ENCODE peak calls at places on chromosomes 5 and 9, in seven cellular contexts. P is K562, A is SK-N-SH, T is HCT116, R is H1, N is HepG2, M is GM12878. O is an unnamed sample.

GRCh38 chr5:178839319-178839704 is 20.4 kb upstream of the ZNF354B start:
- DNase-seq in A (peak; percentile 34), N (peak; percentile 38), R (peak; percentile 70), P (peak; percentile 57), M (no peak), T (peak; percentile 16), O (peak; percentile 82)

GRCh38 chr5:123035320-123035949 is 1.1 kb downstream of the PPIC start:
- DNase-seq in A (peak; percentile 35), T (peak; percentile 52), N (peak; percentile 6), R (peak; percentile 66), P (peak; percentile 43), M (no peak), O (peak; percentile 27)

GRCh38 chr9:123234853-123235252 is 33.5 kb downstream of the STRBP start:
- DNase-seq in M (peak; percentile 51), T (no peak), N (no peak), A (no peak), P (no peak), R (no peak), O (no peak)

GRCh38 chr5:102018690-102019089 is 277.4 kb downstream of the SLCO4C1 start:
- DNase-seq in N (peak; percentile 18), T (no peak), P (no peak), M (no peak), A (no peak), R (no peak), O (no peak)

GRCh38 chr5:76799588-76799987 is 19.2 kb upstream of the F2RL1 start:
- DNase-seq in M (no peak), P (no peak), R (no peak), N (no peak), A (no peak), T (no peak), O (no peak)

GRCh38 chr9:21681641-21682040 is 120.8 kb upstream of the MTAP start:
- DNase-seq in M (no peak), R (no peak), A (no peak), N (no peak), T (no peak), P (no peak), O (no peak)

GRCh38 chr9:68999393-69000105 is 14.4 kb downstream of the PRKACG start:
- DNase-seq in A (peak; percentile 59), P (peak; percentile 86), M (peak; percentile 66), T (peak; percentile 61), N (peak; percentile 75), R (peak; percentile 70), O (peak; percentile 75)

GRCh38 chr9:38713426-38713825 is 6.5 kb downstream of the FAM240B start:
- DNase-seq in A (no peak), R (no peak), N (no peak), T (no peak), M (no peak), P (no peak), O (no peak)

GRCh38 chr5:157740211-157740610 is 3.3 kb upstream of the LSM11 start:
- DNase-seq in M (no peak), R (peak; percentile 45), T (peak; percentile 19), N (peak; percentile 30), P (peak; percentile 53), A (peak; percentile 27), O (peak; percentile 66)

GRCh38 chr5:104412649-104413240 is 850.2 kb upstream of the NUDT12 start:
- DNase-seq in M (no peak), A (no peak), P (no peak), R (peak; percentile 51), T (peak; percentile 21), N (peak; percentile 20), O (peak; percentile 67)

GRCh38 chr5:156934450-156935211 is 28.4 kb downstream of the TIMD4 start:
- DNase-seq in N (peak; percentile 9), T (peak; percentile 7), P (peak; percentile 1), M (no peak), A (peak; percentile 36), R (peak; percentile 54), O (no peak)

DNA sequence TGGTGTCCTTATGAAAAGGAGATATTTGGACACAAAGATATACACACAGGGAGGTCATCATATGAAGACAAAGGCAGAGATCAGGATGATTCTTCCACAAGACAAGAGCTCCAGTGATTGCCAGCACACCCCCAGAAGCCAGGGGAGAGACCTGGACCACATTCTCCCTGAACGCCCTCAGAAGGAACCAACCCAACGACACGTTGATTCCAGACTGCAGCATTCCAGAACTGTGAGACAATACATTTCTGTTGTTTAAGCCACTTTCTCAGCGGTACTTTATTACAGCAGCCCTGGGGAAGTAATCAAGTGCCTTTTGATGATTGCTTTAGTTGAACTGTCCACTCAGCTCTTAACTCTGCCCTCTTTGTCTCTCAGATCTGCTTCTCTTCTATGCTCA is 285.5 kb upstream of the SMARCA2 start:
- DNase-seq in T (no peak), A (no peak), N (no peak), M (no peak), P (no peak), R (no peak), O (no peak)
- TF ChIP-seq JUND in T (no peak), A (no peak), N (no peak), M (no peak), P (no peak), R (no peak), O (no peak)

GRCh38 chr5:1551426-1551825 is 27.7 kb upstream of the LPCAT1 start:
- DNase-seq in A (no peak), N (no peak), R (peak; percentile 37), M (no peak), T (no peak), P (no peak), O (no peak)
- TF ChIP-seq JUND in A (no peak), N (no peak), R (no peak), M (no peak), T (no peak), P (no peak), O (no peak)

GRCh38 chr5:78783434-78784130 is 135.0 kb upstream of the LHFPL2 start:
- DNase-seq in N (no peak), T (no peak), P (no peak), A (no peak), R (no peak), M (no peak), O (no peak)
- TF ChIP-seq JUND in N (no peak), T (no peak), P (no peak), A (no peak), R (no peak), M (no peak), O (no peak)

DNA sequence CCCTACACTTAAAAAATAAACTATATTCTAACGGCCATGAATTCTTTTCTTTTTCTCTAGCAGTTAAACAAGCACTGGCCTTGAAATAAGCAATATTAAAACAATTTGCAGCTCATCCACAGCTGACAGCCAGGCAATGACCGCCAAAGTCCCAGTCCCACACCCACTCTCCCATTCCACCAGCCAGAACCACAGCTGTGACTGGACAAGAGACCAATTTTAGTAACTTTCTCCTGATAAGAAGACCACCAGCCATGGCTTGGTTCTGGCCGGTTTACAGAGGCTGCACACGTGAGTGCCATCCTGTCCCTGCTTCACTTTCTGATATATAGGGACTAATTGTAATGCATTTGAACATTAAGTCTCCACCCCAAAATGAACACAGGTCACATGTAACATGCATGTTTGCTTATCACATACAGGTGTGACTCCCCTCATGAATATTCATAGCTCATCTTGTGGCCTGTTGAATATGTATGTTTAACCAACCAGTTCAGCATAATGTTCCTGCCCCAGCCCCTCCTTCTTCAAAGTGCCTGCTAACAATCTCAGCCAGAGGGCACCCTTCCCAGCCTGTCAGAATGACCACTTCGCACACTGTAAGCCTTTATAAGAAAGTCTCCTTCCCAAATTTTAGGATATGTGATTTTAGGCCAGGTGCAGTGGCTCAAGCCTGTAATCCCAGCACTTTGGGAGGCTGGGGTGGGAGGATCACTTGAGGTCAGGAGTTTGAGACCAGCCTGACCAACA is 23.9 kb upstream of the FANCC start:
- DNase-seq in M (no peak), N (no peak), A (no peak), T (no peak), R (no peak), P (peak; percentile 39), O (peak; percentile 64)
- TF ChIP-seq JUND in M (no peak), N (no peak), A (no peak), T (no peak), R (no peak), P (no peak), O (no peak)

GRCh38 chr9:93903886-93904648 is 51.1 kb downstream of the BARX1 start:
- DNase-seq in R (no peak), A (no peak), P (no peak), T (no peak), M (no peak), N (no peak), O (no peak)

GRCh38 chr9:93905473-93906133 is 49.6 kb downstream of the BARX1 start:
- DNase-seq in N (no peak), M (no peak), P (no peak), T (no peak), A (no peak), R (no peak), O (no peak)

GRCh38 chr9:93904649-93905472 is 50.3 kb downstream of the BARX1 start:
- DNase-seq in P (no peak), A (no peak), N (no peak), T (no peak), M (no peak), R (no peak), O (no peak)

GRCh38 chr9:93907551-93908199 is 47.5 kb downstream of the BARX1 start:
- DNase-seq in A (no peak), T (no peak), P (no peak), N (no peak), M (no peak), R (no peak), O (no peak)

DNA sequence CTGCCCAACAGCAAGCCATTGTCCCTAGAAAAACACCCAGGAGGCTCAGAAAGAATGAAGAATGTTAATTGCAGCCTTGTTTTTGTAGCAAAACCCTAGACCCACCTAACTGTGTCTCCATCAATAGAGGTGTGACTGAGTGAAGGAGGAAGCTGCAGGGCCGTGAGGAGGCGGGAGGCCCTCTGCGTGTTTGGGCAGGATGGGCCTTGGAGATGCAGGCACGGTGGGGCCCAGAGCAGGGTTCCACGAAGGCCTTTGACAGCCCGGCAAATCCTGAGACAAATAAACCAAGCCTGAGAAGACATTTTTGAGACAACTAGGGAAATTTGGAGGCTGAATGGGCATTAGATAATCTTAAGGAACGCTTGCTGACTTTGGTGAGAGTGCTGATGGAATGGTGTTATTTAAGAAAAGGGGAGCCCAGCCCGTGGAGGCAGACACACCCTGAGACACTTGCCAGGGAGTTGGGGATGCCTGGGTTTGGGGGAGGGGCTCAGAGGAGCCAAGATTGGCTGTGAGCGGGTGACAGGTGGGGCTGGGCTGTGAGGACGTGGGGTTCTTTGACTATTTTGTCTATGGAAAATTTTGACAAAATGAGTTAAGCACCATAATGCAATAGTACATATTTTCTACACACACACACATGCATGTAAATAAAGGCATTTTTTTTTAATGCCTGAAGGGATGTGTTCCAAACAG is 48.8 kb downstream of the BARX1 start:
- DNase-seq in N (no peak), M (no peak), A (no peak), R (no peak), T (no peak), P (no peak), O (no peak)
- TF ChIP-seq JUND in N (no peak), M (no peak), A (no peak), R (no peak), T (no peak), P (no peak), O (no peak)

DNA sequence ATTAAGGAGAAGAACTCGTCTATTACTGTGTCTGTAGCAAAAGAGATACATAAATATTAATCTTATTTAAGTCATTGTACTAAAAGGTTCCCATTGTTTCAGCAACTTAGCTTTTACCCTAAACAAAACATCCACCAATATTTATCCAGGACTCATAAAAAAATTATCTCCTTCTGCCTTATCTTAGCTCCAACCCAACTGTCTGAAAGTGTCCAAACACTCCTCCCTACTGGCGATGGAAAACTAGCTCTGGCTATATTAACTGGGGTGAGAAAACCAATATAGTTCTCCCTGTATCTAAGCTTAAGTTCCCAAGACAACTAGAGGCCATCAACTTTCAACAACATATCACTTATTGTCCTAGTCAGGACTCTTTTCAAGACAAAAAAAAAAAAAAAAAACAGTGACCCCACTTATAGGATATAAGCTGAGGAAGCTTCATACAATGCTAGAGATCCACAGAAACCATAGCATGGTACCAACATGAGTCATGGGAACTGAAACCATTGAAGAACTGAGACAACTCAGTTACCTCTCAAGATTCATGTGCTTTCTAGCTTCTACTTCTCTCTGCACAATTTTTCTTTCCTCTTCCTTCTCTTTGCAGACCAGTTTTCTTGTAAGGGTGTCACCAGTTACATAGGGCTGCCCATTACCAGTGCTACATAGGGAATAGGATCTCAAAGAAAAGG is 150.7 kb upstream of the RASA1 start:
- DNase-seq in A (no peak), P (no peak), N (no peak), T (no peak), M (peak; percentile 89), R (no peak), O (no peak)
- TF ChIP-seq JUND in A (no peak), P (no peak), N (no peak), T (no peak), M (no peak), R (no peak), O (no peak)